ENCODE peak calls at places on chromosomes 4 and X, in ten cellular contexts. N is IMR-90, D is heart right ventricle, V is fibroblast of lung, E is heart left ventricle, O is HCT116, L is transverse colon, P is brain microvascular endothelial cell, R is OCI-LY7, A is hepatocyte. W is an unnamed sample.
A peak's percentile ranks its signal among the peaks of the same experiment; 100 is the strongest.

GRCh38 chr4:106529348-106530033 is 160.9 kb upstream of the GIMD1 start:
- DNase-seq in L (no peak), D (no peak), O (peak; percentile 35), V (peak; percentile 73), R (no peak), E (no peak), N (peak; percentile 1), A (no peak), P (peak; percentile 16), W (peak; percentile 14)

GRCh38 chr4:8329560-8329858 is 60.0 kb downstream of the HTRA3 start:
- DNase-seq in N (no peak), E (peak; percentile 16), R (no peak), D (no peak), A (no peak), V (no peak), L (no peak), O (no peak), P (no peak), W (no peak)

GRCh38 chr4:141193516-141193915 is 27.2 kb upstream of the ZNF330 start:
- DNase-seq in R (no peak), O (no peak), L (no peak), E (no peak), V (no peak), A (no peak), N (no peak), D (no peak), P (no peak), W (no peak)

GRCh38 chr4:137952116-137952515 is 290.0 kb downstream of the SLC7A11 start:
- DNase-seq in V (peak; percentile 5), P (no peak), R (no peak), N (no peak), E (no peak), A (peak; percentile 6), D (no peak), O (no peak), L (no peak), W (no peak)

GRCh38 chrX:72461288-72461687 is 111.4 kb downstream of the HDAC8 start:
- DNase-seq in O (no peak), L (no peak), R (no peak), D (no peak), P (no peak), A (no peak), V (peak; percentile 1), E (no peak), N (no peak), W (no peak)

GRCh38 chr4:53925050-53925605 is 139.3 kb downstream of the CHIC2 start:
- DNase-seq in R (no peak), L (no peak), V (no peak), N (no peak), A (no peak), D (no peak), P (no peak), E (no peak), O (no peak), W (no peak)

GRCh38 chrX:105744291-105744690 is 78.0 kb upstream of the NRK start:
- DNase-seq in L (no peak), D (no peak), A (no peak), P (no peak), V (no peak), E (no peak), R (no peak), O (no peak), N (no peak), W (no peak)

GRCh38 chr4:96677499-96677898 is 837.6 kb downstream of the PDHA2 start:
- DNase-seq in R (no peak), A (no peak), P (no peak), N (no peak), L (no peak), E (no peak), V (peak; percentile 65), D (no peak), O (no peak), W (peak; percentile 5)

GRCh38 chrX:11532291-11533075 is 133.2 kb downstream of the ARHGAP6 start:
- DNase-seq in R (no peak), E (no peak), D (peak; percentile 5), O (no peak), L (no peak), A (peak; percentile 7), V (no peak), N (peak; percentile 9), P (no peak), W (no peak)

GRCh38 chrX:22628275-22628674 is 355.6 kb downstream of the CBLL2 start:
- DNase-seq in D (peak; percentile 6), A (no peak), L (no peak), V (no peak), N (no peak), R (no peak), P (no peak), O (no peak), E (no peak), W (no peak)

DNA sequence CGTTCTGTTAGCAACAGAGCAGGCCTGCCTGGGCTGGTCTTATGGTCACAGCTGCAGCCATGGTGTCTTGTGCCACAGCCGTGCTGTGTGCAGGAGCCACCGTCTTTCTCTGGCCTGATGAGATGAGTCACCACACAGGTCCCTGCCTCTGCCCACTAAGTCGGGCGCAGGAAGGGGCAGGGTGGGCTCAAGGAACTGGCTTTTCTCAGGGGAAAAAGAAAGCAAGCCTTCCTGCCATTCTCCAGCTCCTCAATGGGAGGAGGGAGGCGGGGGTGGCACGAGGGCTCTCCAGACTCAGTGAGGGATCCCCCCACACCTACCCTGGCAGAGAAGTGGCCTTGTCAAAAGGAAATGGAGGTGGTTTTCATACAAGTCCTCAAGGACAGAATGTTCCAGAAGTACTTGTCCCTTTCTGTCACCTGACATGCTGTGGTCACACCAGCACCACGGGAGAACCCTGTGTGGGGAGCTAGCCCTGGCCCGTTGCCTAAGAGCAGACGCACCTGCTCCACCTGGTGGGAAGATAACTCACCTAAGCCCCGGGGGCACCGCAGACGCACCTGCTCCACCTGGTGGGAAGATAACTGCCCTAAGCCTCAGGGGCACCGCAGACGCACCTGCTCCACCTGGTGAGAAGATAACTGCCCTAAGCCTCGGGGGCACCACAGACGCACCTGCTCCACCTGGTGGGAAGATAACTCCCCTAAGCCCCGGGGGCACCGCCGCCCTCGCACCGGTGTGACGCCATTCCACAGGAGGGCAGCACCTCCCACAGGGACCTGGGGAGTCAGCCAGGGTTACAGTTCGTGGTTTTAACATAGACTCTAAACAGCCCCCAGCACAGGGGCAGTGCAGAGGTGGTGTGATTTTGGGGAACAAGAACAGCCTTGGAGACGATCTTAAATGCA is 18.5 kb downstream of the UVSSA start:
- DNase-seq in L (peak; percentile 63), R (no peak), N (no peak), V (no peak), E (peak; percentile 18), O (no peak), P (no peak), A (no peak), D (no peak), W (no peak)
- TF ChIP-seq CTCF in L (no peak), R (peak; percentile 47), N (no peak), V (no peak), E (no peak), O (peak; percentile 65), P (peak; percentile 11), A (no peak), D (no peak), W (no peak)

DNA sequence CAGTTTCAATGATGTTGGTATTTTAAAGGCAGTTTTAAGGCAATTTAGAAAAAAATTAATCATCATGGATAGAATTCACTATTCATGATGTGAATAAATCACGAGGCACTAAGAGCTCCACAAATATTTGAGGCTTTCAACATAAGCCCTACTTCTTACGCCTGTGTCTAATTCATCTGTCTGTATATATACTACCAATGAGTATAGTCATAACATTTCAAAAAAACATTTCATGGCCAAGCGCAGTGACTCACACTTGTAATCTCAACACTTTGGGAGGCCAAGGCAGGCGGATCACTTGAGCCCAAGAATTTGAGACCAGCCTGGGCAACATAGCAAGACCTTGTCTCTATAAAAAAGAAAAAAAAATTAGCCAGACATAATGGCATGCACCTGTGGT is 56.5 kb downstream of the FBXL5 start:
- DNase-seq in O (no peak), D (no peak), R (no peak), P (peak; percentile 71), E (no peak), V (peak; percentile 68), N (peak; percentile 91), A (no peak), L (no peak), W (no peak)
- H3K36me3 ChIP-seq in O (peaks cover 2% of the 10 kb centered on the region), D (peaks cover 93% of the 10 kb centered on the region), R (no peaks in the 10 kb centered on the region), P (peaks cover 7% of the 10 kb centered on the region), E (peaks cover 79% of the 10 kb centered on the region), V (peaks cover 3% of the 10 kb centered on the region), N (peaks cover 14% of the 10 kb centered on the region), A (no peaks in the 10 kb centered on the region), L (no peaks in the 10 kb centered on the region), W (peaks cover 2% of the 10 kb centered on the region)

DNA sequence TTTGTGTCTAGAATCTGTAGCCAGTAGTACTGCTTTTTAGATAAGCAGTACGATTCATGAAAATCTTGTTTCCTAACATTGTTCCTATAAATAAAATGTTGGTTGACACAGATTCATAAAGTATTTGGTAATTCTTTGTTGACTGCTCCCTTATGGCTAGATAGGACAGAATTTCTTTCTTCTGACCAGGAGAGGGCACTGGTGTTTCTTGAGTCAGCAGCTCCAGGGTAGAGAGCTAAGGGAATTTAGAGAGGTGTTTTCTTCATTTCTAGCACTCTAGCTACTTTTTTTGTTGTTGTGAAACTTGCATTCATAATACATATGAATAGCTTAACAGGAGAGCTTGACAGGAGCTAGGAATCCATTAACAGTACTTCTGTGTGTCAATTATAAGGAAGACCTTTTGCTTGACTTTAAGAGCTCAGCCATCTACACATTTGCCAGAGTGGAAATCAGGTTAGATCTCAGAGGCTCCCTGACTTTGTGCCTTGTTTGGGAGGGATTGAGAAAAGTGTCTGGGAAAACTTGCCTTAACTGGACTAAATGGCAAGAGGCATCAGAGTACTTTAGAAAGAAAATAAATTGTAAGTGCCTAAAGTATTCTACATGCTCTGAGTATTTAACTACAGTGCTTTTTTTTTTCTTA is 756.1 kb downstream of the SH3BGRL start:
- DNase-seq in L (no peak), V (peak; percentile 0), E (no peak), P (no peak), O (no peak), N (peak; percentile 1), D (no peak), A (peak; percentile 4), R (no peak), W (no peak)
- TF ChIP-seq CTCF in L (no peak), V (no peak), E (no peak), P (no peak), O (no peak), N (peak; percentile 23), D (no peak), A (no peak), R (peak; percentile 54), W (peak; percentile 6)

GRCh38 chr4:892780-893179 is 39.3 kb downstream of the GAK start:
- DNase-seq in D (no peak), V (no peak), E (no peak), A (no peak), O (no peak), R (no peak), L (no peak), N (no peak), P (no peak), W (no peak)

GRCh38 chr4:895596-895995 is 36.5 kb downstream of the GAK start:
- DNase-seq in P (no peak), D (no peak), E (no peak), N (no peak), A (no peak), V (no peak), L (no peak), O (no peak), R (no peak), W (no peak)

GRCh38 chr4:893995-894705 is 38.0 kb downstream of the GAK start:
- DNase-seq in E (no peak), L (no peak), N (no peak), R (no peak), P (no peak), V (no peak), D (no peak), A (no peak), O (no peak), W (no peak)

GRCh38 chr4:891747-892146 is 40.4 kb downstream of the GAK start:
- DNase-seq in E (no peak), V (no peak), L (no peak), O (no peak), N (no peak), R (peak; percentile 38), A (no peak), D (no peak), P (no peak), W (no peak)

GRCh38 chr4:893276-893994 is 38.7 kb downstream of the GAK start:
- DNase-seq in N (no peak), P (no peak), E (no peak), D (no peak), A (no peak), L (no peak), O (no peak), V (no peak), R (no peak), W (no peak)
- H3K36me3 ChIP-seq in N (peaks cover 68% of the 10 kb centered on the region), P (peaks cover 33% of the 10 kb centered on the region), E (peaks cover 81% of the 10 kb centered on the region), D (peaks cover 94% of the 10 kb centered on the region), A (no peaks in the 10 kb centered on the region), L (peaks cover 31% of the 10 kb centered on the region), O (peaks cover 2% of the 10 kb centered on the region), V (peaks cover 33% of the 10 kb centered on the region), R (peaks cover 53% of the 10 kb centered on the region), W (no peaks in the 10 kb centered on the region)